ENCODE peak calls at places on chromosomes 5 and 9, in six cellular contexts. Q is cardiac fibroblast, B is lung, V is suprapubic skin, U is foreskin fibroblast, W is GM13977. M is an unnamed sample.
A peak's percentile ranks its signal among the peaks of the same experiment; 100 is the strongest.

GRCh38 chr9:120362446-120362845 is 217.5 kb downstream of the CDK5RAP2 start:
- DNase-seq in Q (peak; percentile 27), B (no peak), V (no peak), U (peak; percentile 69), W (no peak), M (no peak)

GRCh38 chr9:83937861-83938455 is 16.7 kb upstream of the KIF27 start:
- DNase-seq in Q (peak; percentile 74), B (no peak), V (no peak), U (peak; percentile 76), W (peak; percentile 64), M (no peak)

GRCh38 chr9:114004221-114004716 is 73.8 kb downstream of the AMBP start:
- DNase-seq in Q (peak; percentile 41), B (peak; percentile 27), V (peak; percentile 77), U (no peak), W (no peak), M (peak; percentile 58)

GRCh38 chr9:7058539-7058938 is 300.8 kb downstream of the KDM4C start:
- DNase-seq in Q (no peak), B (no peak), V (no peak), U (peak; percentile 5), W (no peak), M (no peak)

GRCh38 chr5:129155876-129156275 is 61.3 kb downstream of the ISOC1 start:
- DNase-seq in Q (no peak), B (no peak), V (no peak), U (no peak), W (no peak), M (no peak)

GRCh38 chr5:155128786-155129512 is 115.4 kb downstream of the KIF4B start:
- DNase-seq in Q (no peak), B (no peak), V (no peak), U (no peak), W (no peak), M (no peak)

GRCh38 chr9:89500008-89500407 is 2.1 kb upstream of the SEMA4D start:
- DNase-seq in Q (no peak), B (no peak), V (no peak), U (no peak), W (no peak), M (no peak)

GRCh38 chr9:99059074-99059894 is 45.6 kb upstream of the TGFBR1 start:
- DNase-seq in Q (no peak), B (no peak), V (no peak), U (no peak), W (peak; percentile 48), M (no peak)

GRCh38 chr5:30194595-30194994 is 998.9 kb upstream of the CDH6 start:
- DNase-seq in Q (no peak), B (no peak), V (no peak), U (no peak), W (no peak), M (no peak)

GRCh38 chr9:105976257-105976656 is 281.9 kb downstream of the TMEM38B start:
- DNase-seq in Q (no peak), B (no peak), V (no peak), U (no peak), W (no peak), M (no peak)

GRCh38 chr5:133998807-133999206 is 6.0 kb downstream of the VDAC1 start:
- DNase-seq in Q (no peak), B (no peak), V (no peak), U (no peak), W (no peak), M (no peak)

GRCh38 chr9:134243778-134244467 is 79.6 kb upstream of the RNU6ATAC start:
- DNase-seq in Q (no peak), B (peak; percentile 51), V (no peak), U (no peak), W (peak; percentile 88), M (no peak)

DNA sequence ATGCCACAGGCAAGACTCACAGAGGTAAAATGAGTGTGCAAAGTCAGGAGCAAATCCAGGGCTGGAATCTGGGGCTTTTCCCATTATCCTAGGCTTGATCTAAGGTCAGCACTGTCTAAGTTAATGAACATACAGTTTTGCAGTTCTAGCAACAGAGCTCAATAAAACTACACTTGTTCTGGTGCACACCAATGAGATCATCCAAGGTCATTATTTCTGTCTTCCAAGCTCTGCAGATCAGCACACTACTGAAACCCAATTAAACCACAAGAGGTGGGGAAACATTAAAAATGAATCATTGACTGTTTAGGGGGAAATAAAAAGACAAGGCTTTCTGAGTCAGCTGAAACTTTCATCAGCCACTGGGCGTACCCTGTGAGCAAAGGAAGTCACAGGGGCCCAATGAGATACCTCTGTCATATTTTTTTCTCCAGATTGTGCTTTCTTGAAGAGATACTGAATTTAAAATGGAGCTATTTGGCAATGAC is 662.2 kb upstream of the ZNF608 start:
- DNase-seq in Q (peak; percentile 69), B (no peak), V (no peak), U (peak; percentile 96), W (peak; percentile 38), M (no peak)
- TF ChIP-seq CTCF in Q (no peak), B (no peak), V (no peak), U (no peak), W (no peak), M (no peak)

DNA sequence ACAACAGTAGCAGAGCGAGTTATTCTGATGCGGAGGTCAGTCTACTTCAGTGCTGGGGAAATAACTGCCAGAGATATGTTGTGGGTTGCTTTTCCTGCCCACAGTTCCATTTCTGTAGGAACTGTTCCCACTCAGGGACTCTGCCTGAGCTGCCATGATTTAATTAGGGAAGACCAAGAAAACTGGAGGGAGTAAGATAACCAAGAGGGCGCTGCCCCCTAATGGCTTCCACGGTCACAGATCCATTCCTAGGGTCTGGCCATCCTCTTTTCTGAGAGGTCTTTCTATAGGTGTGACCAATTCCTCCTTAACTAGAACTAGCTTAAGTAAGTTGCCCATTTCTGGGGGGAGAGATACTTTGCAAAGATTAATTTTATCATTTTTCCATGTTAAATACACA is 125.9 kb downstream of the APBA1 start:
- DNase-seq in Q (peak; percentile 15), B (no peak), V (no peak), U (peak; percentile 49), W (no peak), M (no peak)
- TF ChIP-seq CTCF in Q (peak; percentile 47), B (no peak), V (no peak), U (peak; percentile 55), W (peak; percentile 22), M (peak; percentile 67)

GRCh38 chr5:127536687-127537086 is 19.2 kb downstream of the PRRC1 start:
- DNase-seq in Q (peak; percentile 15), B (no peak), V (no peak), U (no peak), W (no peak), M (no peak)
- TF ChIP-seq CTCF in Q (peak; percentile 19), B (no peak), V (no peak), U (no peak), W (peak; percentile 29), M (peak; percentile 69)

GRCh38 chr5:174100490-174100889 is 55.0 kb downstream of the NSG2 start:
- DNase-seq in Q (no peak), B (no peak), V (no peak), U (no peak), W (no peak), M (no peak)
- TF ChIP-seq CTCF in Q (no peak), B (no peak), V (no peak), U (no peak), W (no peak), M (no peak)

GRCh38 chr5:132221781-132222648 is 5.6 kb downstream of the P4HA2 start:
- DNase-seq in Q (peak; percentile 89), B (peak; percentile 45), V (no peak), U (peak; percentile 91), W (no peak), M (no peak)
- TF ChIP-seq CTCF in Q (no peak), B (no peak), V (no peak), U (peak; percentile 17), W (no peak), M (no peak)

GRCh38 chr5:80036621-80037020 is 1.5 kb downstream of the THBS4 start:
- DNase-seq in Q (no peak), B (no peak), V (no peak), U (no peak), W (no peak), M (no peak)
- TF ChIP-seq CTCF in Q (no peak), B (no peak), V (no peak), U (no peak), W (no peak), M (no peak)

DNA sequence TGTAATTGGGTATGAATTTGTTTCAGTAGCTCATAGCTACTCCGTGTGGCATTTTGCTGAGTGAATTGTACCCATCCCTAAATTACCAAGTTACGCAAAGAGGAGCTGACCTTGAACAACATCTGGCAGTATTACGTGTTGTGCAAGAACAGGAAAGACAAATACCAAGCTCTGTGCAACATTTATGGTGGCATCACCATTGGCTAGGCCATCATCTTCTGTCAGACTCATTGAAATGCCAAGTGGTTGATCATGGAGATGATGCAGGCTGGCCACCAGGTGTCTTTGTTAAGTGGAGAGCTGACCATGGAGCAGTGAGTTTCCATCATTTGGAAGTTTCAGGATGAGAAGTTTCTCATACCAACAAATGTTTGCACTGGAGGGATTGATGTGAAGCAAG is 15.0 kb downstream of the ZSWIM6 start:
- DNase-seq in Q (no peak), B (no peak), V (no peak), U (peak; percentile 56), W (no peak), M (no peak)
- TF ChIP-seq CTCF in Q (no peak), B (no peak), V (no peak), U (no peak), W (no peak), M (no peak)

DNA sequence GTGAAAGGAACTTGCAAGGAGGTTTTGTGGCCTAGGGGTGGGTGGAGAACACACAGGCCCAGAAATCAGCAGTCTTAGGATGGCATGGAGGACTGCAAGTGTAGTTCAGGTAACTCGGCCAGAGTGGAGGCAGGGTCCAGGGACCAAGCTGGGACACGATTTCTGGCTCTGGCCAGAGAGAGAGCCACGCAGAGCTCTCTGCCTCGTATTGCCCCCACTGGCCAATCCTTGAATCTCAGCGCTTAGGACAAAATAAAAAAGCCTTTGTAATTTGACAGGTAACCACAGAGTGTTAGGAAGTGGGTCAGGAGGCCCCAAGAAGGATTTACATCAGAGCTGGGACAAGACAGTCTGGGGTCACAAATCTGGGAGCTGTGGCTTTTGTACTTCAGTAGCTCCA is 11.7 kb downstream of the MAP3K1 start:
- DNase-seq in Q (no peak), B (no peak), V (no peak), U (no peak), W (no peak), M (no peak)
- TF ChIP-seq CTCF in Q (peak; percentile 31), B (no peak), V (peak; percentile 21), U (no peak), W (no peak), M (peak; percentile 62)

GRCh38 chr9:19122490-19123042 is 4.7 kb downstream of the PLIN2 start:
- DNase-seq in Q (no peak), B (no peak), V (peak; percentile 28), U (peak; percentile 33), W (no peak), M (no peak)
- TF ChIP-seq CTCF in Q (peak; percentile 16), B (no peak), V (no peak), U (no peak), W (no peak), M (peak; percentile 29)

M was measured in type B pancreatic cell.